ENCODE peak calls at places on chromosomes 1 and 21, in six cellular contexts. F, Y, U, K, O and E are unnamed samples.

GRCh38 chr1:1353389-1354151 is 4.4 kb upstream of the DVL1 start:
- DNase-seq in F (no peak), Y (no peak), U (no peak), K (no peak), O (no peak), E (no peak)

GRCh38 chr1:216005916-216006315 is 417.3 kb downstream of the USH2A start:
- DNase-seq in U (no peak), K (no peak), F (no peak), Y (no peak), O (no peak), E (no peak)

GRCh38 chr1:202192770-202193613 is 607 bp upstream of the LGR6 start:
- DNase-seq in F (peak; percentile 42), U (peak; percentile 80), K (peak; percentile 78), O (peak; percentile 43), Y (peak; percentile 84), E (peak; percentile 40)

GRCh38 chr1:201229095-201229494 is 38.5 kb downstream of the IGFN1 start:
- DNase-seq in O (no peak), K (peak; percentile 37), F (no peak), U (no peak), Y (no peak), E (no peak)

GRCh38 chr1:96579639-96580038 is 141.9 kb upstream of the PTBP2 start:
- DNase-seq in K (no peak), Y (no peak), F (no peak), O (no peak), U (no peak), E (no peak)

GRCh38 chr1:235404190-235404589 is 37.0 kb downstream of the TBCE start:
- DNase-seq in Y (no peak), O (no peak), K (no peak), U (no peak), F (no peak), E (no peak)

GRCh38 chr1:77516106-77516505 is 166.4 kb downstream of the ZZZ3 start:
- DNase-seq in K (no peak), Y (no peak), O (no peak), U (no peak), F (no peak), E (no peak)

GRCh38 chr1:85612704-85613361 is 32.3 kb downstream of the CCN1 start:
- DNase-seq in K (no peak), U (peak; percentile 74), O (no peak), F (peak; percentile 94), Y (peak; percentile 33), E (no peak)

GRCh38 chr1:220124542-220124941 is 30.6 kb downstream of the IARS2 start:
- DNase-seq in F (no peak), K (no peak), U (no peak), Y (no peak), O (no peak), E (no peak)

GRCh38 chr1:15680614-15681345 is 3.3 kb upstream of the PLEKHM2 start:
- DNase-seq in K (peak; percentile 35), Y (no peak), U (no peak), F (peak; percentile 70), O (no peak), E (no peak)

GRCh38 chr1:234963180-234963903 is 165.3 kb downstream of the TOMM20 start:
- DNase-seq in U (no peak), K (peak; percentile 92), F (peak; percentile 97), O (peak; percentile 78), Y (no peak), E (peak; percentile 76)

GRCh38 chr1:151898519-151898991 is 10.8 kb downstream of the THEM4 start:
- DNase-seq in Y (no peak), F (peak; percentile 14), O (no peak), U (no peak), K (no peak), E (no peak)

GRCh38 chr1:108000620-108001105 is 35.7 kb upstream of the VAV3 start:
- DNase-seq in F (peak; percentile 82), U (no peak), O (peak; percentile 8), K (no peak), Y (no peak), E (peak; percentile 64)

GRCh38 chr1:244231193-244231571 is 180.1 kb downstream of the ZBTB18 start:
- DNase-seq in F (no peak), O (no peak), Y (no peak), U (no peak), K (no peak), E (no peak)

GRCh38 chr1:16046865-16047264 is 3.3 kb downstream of the CLCNKB start:
- DNase-seq in O (no peak), K (no peak), Y (peak; percentile 37), U (no peak), F (no peak), E (no peak)

GRCh38 chr1:118986291-118986838 is 1.8 kb downstream of the TBX15 start:
- DNase-seq in O (no peak), K (no peak), U (no peak), F (no peak), Y (peak; percentile 40), E (no peak)

GRCh38 chr1:195733826-195734225 is 874.4 kb downstream of the KCNT2 start:
- DNase-seq in F (peak; percentile 16), O (no peak), U (no peak), K (no peak), Y (peak; percentile 14), E (no peak)

GRCh38 chr1:191541741-191542140 is 616.5 kb upstream of the RGS18 start:
- DNase-seq in Y (no peak), K (no peak), U (no peak), O (no peak), F (no peak), E (no peak)

GRCh38 chr1:54498383-54499096 is 49.5 kb upstream of the ACOT11 start:
- DNase-seq in K (no peak), F (no peak), O (no peak), Y (peak; percentile 56), U (no peak), E (no peak)

DNA sequence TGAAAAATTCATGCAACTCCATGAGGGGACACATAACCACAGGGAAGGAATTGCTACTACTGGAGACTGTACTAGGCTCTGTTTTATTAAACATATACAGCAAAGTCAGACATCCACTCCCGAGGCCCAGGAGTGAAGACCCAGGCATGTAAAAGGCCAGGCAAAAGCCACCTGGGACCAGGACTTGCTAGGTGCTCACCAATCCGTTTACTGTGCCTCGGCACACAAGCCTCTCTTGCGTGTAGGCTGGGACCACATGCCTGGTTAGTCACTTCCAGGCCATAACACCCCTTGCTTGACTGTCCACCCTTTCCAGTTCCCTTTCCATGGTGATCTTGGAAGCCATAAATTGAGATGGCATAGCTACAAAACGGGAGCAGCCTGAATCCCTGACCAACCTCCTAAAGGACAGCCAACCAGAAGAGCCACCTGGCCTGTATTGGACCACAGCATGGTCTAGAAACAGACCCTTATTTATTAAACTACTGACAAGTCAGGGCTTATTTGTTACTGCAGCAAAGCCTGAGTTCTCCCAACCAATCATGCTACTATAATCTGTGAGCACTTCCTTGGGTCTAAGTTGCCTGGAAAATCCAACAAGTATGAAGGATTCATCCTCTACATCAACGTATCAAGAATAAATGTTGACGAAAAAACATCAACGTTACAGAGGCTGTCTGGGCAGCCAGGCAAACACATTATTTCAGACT is 39.7 kb downstream of the URB1 start:
- DNase-seq in K (no peak), F (no peak), O (no peak), U (no peak), Y (no peak), E (no peak)
- TF ChIP-seq CTCF in K (no peak), F (no peak), O (no peak), U (no peak), Y (no peak), E (no peak)

GRCh38 chr1:9869831-9870251 is 40.2 kb downstream of the CTNNBIP1 start:
- DNase-seq in O (no peak), U (no peak), F (no peak), Y (no peak), K (no peak), E (no peak)
- H3K27ac ChIP-seq in O (no peak overlapping the region), U (no peak overlapping the region), F (no peak overlapping the region), Y (no peak overlapping the region), K (no peak overlapping the region), E (no peak overlapping the region)

GRCh38 chr1:237799762-237800474 is 90.8 kb downstream of the ZP4 start:
- DNase-seq in F (peak; percentile 72), Y (peak; percentile 47), O (no peak), U (peak; percentile 61), K (no peak), E (peak; percentile 36)
- TF ChIP-seq CTCF in F (peak; percentile 37), Y (peak; percentile 51), O (no peak), U (peak; percentile 46), K (no peak), E (peak; percentile 45)

GRCh38 chr21:36193200-36193599 is 36.6 kb downstream of the DOP1B start:
- DNase-seq in K (no peak), Y (no peak), U (no peak), O (no peak), F (no peak), E (no peak)
- H3K27ac ChIP-seq in K (no peak overlapping the region), Y (no peak overlapping the region), U (no peak overlapping the region), O (no peak overlapping the region), F (no peak overlapping the region), E (no peak overlapping the region)

GRCh38 chr1:204296431-204296988 is 63.2 kb downstream of the PLEKHA6 start:
- DNase-seq in U (peak; percentile 83), K (no peak), Y (peak; percentile 31), O (no peak), F (no peak), E (no peak)
- TF ChIP-seq CTCF in U (no peak), K (no peak), Y (no peak), O (no peak), F (no peak), E (peak; percentile 18)

GRCh38 chr1:160953030-160953429 is 1.6 kb downstream of the ITLN2 start:
- DNase-seq in F (no peak), O (no peak), U (no peak), Y (no peak), K (no peak), E (no peak)

GRCh38 chr1:160952129-160952510 is 2.5 kb downstream of the ITLN2 start:
- DNase-seq in U (no peak), O (no peak), K (no peak), F (no peak), Y (no peak), E (no peak)

GRCh38 chr1:160950657-160951056 is 4.0 kb downstream of the ITLN2 start:
- DNase-seq in U (no peak), O (no peak), K (no peak), F (no peak), Y (no peak), E (no peak)

GRCh38 chr1:160949881-160950280 is 4.7 kb downstream of the ITLN2 start:
- DNase-seq in O (no peak), K (no peak), F (no peak), U (no peak), Y (no peak), E (no peak)

DNA sequence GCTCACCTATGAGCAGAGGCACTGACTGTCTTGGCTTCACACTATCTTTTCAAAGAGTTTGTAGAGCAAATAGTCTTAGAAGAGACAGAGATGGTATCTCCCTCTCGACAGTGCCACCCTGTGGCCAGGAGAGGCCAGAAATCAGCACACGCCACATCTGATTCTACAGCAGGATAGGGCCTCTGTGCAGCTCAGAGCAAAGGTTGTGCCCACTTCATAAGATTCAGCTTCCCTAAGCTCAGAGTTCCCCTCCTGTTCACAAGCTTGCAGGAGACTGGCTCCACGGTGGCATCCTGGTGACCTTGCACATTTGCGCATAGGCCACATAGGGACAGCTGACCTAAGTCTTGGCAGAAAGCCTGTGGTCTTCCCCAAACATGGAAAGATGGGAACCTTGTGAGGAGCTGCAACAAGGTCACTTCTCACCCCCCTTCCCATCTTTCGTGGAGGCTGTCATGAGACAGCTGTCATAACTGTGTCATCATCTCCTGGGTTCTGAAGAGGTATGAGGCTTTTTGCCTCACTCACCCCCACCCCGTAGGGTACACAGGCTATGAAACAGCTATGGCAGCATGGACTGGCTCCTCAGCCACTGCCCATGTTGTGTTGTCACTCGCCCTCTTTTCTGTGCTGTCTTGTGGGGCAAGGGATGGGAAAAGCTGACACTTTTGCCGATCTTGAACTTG is 3.0 kb downstream of the ITLN2 start:
- DNase-seq in K (peak; percentile 78), O (peak; percentile 47), U (peak; percentile 68), Y (peak; percentile 76), F (peak; percentile 51), E (peak; percentile 49)
- H3K27ac ChIP-seq in K (no peak overlapping the region), O (no peak overlapping the region), U (no peak overlapping the region), Y (no peak overlapping the region), F (no peak overlapping the region), E (no peak overlapping the region)

GRCh38 chr1:13807213-13807612 is 107.2 kb downstream of the PRDM2 start:
- DNase-seq in K (peak; percentile 50), O (no peak), Y (peak; percentile 75), U (peak; percentile 42), F (peak; percentile 18), E (no peak)
- TF ChIP-seq CTCF in K (peak; percentile 23), O (peak; percentile 12), Y (peak; percentile 73), U (peak; percentile 52), F (peak; percentile 61), E (peak; percentile 14)